ENCODE peak calls at places on chromosome X, in six cellular contexts. J is ureter; U is naive thymus-derived CD8-positive, alpha-beta T cell; G is T-helper 2 cell; C is neural crest cell; S is activated T-helper 1 cell treated with anti-CD3 and anti-CD28 coated beads, Interleukin-2, amount 50 U/mL, for 16 hours. Z is an unnamed sample.

GRCh38 chrX:21926527-21927278 is 13.8 kb upstream of the SMS start:
- DNase-seq in G (no peak), J (no peak), U (no peak), C (no peak), S (no peak), Z (no peak)

GRCh38 chrX:39815621-39816020 is 282.1 kb downstream of the BCOR start:
- DNase-seq in G (no peak), U (no peak), J (no peak), C (no peak), S (no peak), Z (no peak)

GRCh38 chrX:133297284-133297683 is 79.1 kb upstream of the TFDP3 start:
- DNase-seq in G (no peak), C (no peak), U (no peak), J (no peak), S (no peak), Z (no peak)

GRCh38 chrX:49155243-49155899 is 7.2 kb upstream of the MAGIX start:
- DNase-seq in S (no peak), U (no peak), J (peak), C (peak), G (no peak), Z (peak)

GRCh38 chrX:145853181-145853580 is 35.6 kb downstream of the SLITRK2 start:
- DNase-seq in C (no peak), U (no peak), G (no peak), J (no peak), S (no peak), Z (no peak)

GRCh38 chrX:11188664-11189063 is 77.5 kb downstream of the HCCS start:
- DNase-seq in G (no peak), C (no peak), S (no peak), U (no peak), J (no peak), Z (no peak)

GRCh38 chrX:497201-497710 is 110.5 kb upstream of the PPP2R3B start:
- DNase-seq in J (no peak), C (no peak), U (no peak), S (no peak), G (no peak), Z (no peak)

GRCh38 chrX:70166601-70167590 is 10.4 kb upstream of the DGAT2L6 start:
- DNase-seq in G (no peak), J (no peak), S (no peak), C (no peak), U (no peak), Z (no peak)

GRCh38 chrX:132271330-132271729 is 52.1 kb upstream of the RAP2C start:
- DNase-seq in G (no peak), S (no peak), J (no peak), C (no peak), U (no peak), Z (no peak)

GRCh38 chrX:35340451-35340850 is 397.9 kb downstream of the FAM47B start:
- DNase-seq in C (no peak), U (no peak), J (no peak), G (no peak), S (no peak), Z (no peak)

GRCh38 chrX:147693511-147693910 is 218.2 kb upstream of the FMR1 start:
- DNase-seq in G (no peak), S (no peak), U (no peak), C (no peak), J (no peak), Z (no peak)

GRCh38 chrX:103831342-103831802 is 685 bp downstream of the RAB9B start:
- DNase-seq in J (no peak), S (no peak), U (no peak), C (no peak), G (no peak), Z (no peak)

GRCh38 chrX:68865300-68865699 is 36.5 kb downstream of the EFNB1 start:
- DNase-seq in C (no peak), J (no peak), G (no peak), S (no peak), U (no peak), Z (no peak)

GRCh38 chrX:136616987-136617685 is 30.8 kb upstream of the CD40LG start:
- DNase-seq in J (no peak), S (no peak), C (no peak), G (no peak), U (no peak), Z (no peak)

GRCh38 chrX:116873678-116874077 is 410.9 kb upstream of the CT83 start:
- DNase-seq in J (no peak), S (no peak), C (no peak), U (no peak), G (no peak), Z (no peak)

GRCh38 chrX:53445977-53446376 is 11.8 kb upstream of the HSD17B10 start:
- DNase-seq in G (no peak), C (peak), S (no peak), J (no peak), U (peak), Z (no peak)

GRCh38 chrX:38699603-38700110 is 101.6 kb upstream of the MID1IP1 start:
- DNase-seq in U (no peak), J (no peak), G (no peak), C (no peak), S (no peak), Z (no peak)

GRCh38 chrX:124651031-124651430 is 304.7 kb downstream of the SH2D1A start:
- DNase-seq in C (no peak), U (no peak), J (no peak), G (no peak), S (no peak), Z (no peak)

GRCh38 chrX:111352424-111352823 is 59.6 kb downstream of the DCX start:
- DNase-seq in U (no peak), J (no peak), C (no peak), S (no peak), G (no peak), Z (peak)

GRCh38 chrX:135275973-135276372 is 24.1 kb downstream of the ETDA start:
- DNase-seq in C (no peak), U (no peak), G (no peak), J (no peak), S (no peak), Z (no peak)

GRCh38 chrX:16319929-16320328 is 152.6 kb downstream of the MAGEB17 start:
- DNase-seq in S (no peak), G (no peak), U (no peak), C (no peak), J (no peak), Z (no peak)

GRCh38 chrX:258291-259040 is 22.7 kb upstream of the PLCXD1 start:
- DNase-seq in U (no peak), S (no peak), G (no peak), J (peak), C (no peak), Z (no peak)

GRCh38 chrX:7120578-7121219 is 26.8 kb upstream of the STS start:
- DNase-seq in J (no peak), S (no peak), C (no peak), G (no peak), U (no peak), Z (no peak)

GRCh38 chrX:41935827-41936226 is 12.5 kb upstream of the CASK start:
- DNase-seq in U (no peak), S (no peak), C (no peak), G (no peak), J (no peak), Z (no peak)

GRCh38 chrX:129642641-129643040 is 12.1 kb downstream of the APLN start:
- DNase-seq in S (no peak), U (no peak), J (no peak), G (no peak), C (no peak), Z (no peak)

GRCh38 chrX:100643943-100644587 is at the start of gene SRPX2:
- DNase-seq in C (no peak), G (no peak), J (peak), S (no peak), U (no peak), Z (peak)

GRCh38 chrX:1658083-1658463 is 43.2 kb downstream of the ASMT start:
- DNase-seq in U (no peak), S (no peak), J (peak), C (no peak), G (no peak), Z (no peak)

GRCh38 chrX:48493890-48494364 is 14.9 kb upstream of the PORCN start:
- DNase-seq in U (no peak), C (peak), S (no peak), G (no peak), J (no peak), Z (no peak)

GRCh38 chrX:100979881-100980607 is 10.5 kb downstream of the ARL13A start:
- DNase-seq in U (no peak), J (no peak), S (no peak), G (no peak), C (no peak), Z (no peak)

GRCh38 chrX:74509989-74510388 is 88.7 kb downstream of the SLC16A2 start:
- DNase-seq in U (no peak), J (no peak), G (no peak), C (no peak), S (no peak), Z (no peak)

GRCh38 chrX:103464071-103464773 is 55.1 kb downstream of the RAB40A start:
- DNase-seq in G (no peak), S (no peak), J (no peak), C (peak), U (peak), Z (no peak)

GRCh38 chrX:21912220-21912619 is 28.3 kb upstream of the SMS start:
- DNase-seq in U (no peak), C (no peak), G (no peak), S (no peak), J (no peak), Z (no peak)

GRCh38 chrX:65879977-65880799 is 159.7 kb downstream of the VSIG4 start:
- DNase-seq in G (no peak), J (no peak), S (no peak), C (no peak), U (no peak), Z (no peak)

GRCh38 chrX:56790778-56791177 is 61.7 kb downstream of the NBDY start:
- DNase-seq in G (no peak), J (peak), S (no peak), C (no peak), U (no peak), Z (no peak)

GRCh38 chrX:960821-961220 is 251.6 kb downstream of the CRLF2 start:
- DNase-seq in C (no peak), U (no peak), S (no peak), G (no peak), J (peak), Z (no peak)

GRCh38 chrX:111914398-111915092 is 38.6 kb downstream of the TRPC5OS start:
- DNase-seq in U (no peak), J (no peak), S (no peak), C (no peak), G (no peak), Z (no peak)

GRCh38 chrX:44071847-44072545 is 98.8 kb upstream of the NDP start:
- DNase-seq in S (no peak), U (no peak), G (no peak), J (no peak), C (no peak), Z (no peak)

GRCh38 chrX:24506082-24506481 is 41.0 kb downstream of the PDK3 start:
- DNase-seq in J (no peak), C (no peak), U (no peak), G (no peak), S (no peak), Z (no peak)

GRCh38 chrX:99722094-99722493 is 688.0 kb downstream of the PCDH19 start:
- DNase-seq in C (no peak), U (no peak), G (no peak), S (no peak), J (no peak), Z (no peak)